ENCODE peak calls at places on chromosomes 11 and 22, in ten cellular contexts. One of them, this sample, is unnamed.

GRCh38 chr22:36862251-36863242 is 1.7 kb downstream of the NCF4 start:
- DNase-seq in WERI-Rb-1: no peak
- DNase-seq in cardiac muscle cell: no peak
- DNase-seq in mammary epithelial cell: no peak
- DNase-seq in neural crest cell: no peak
- DNase-seq in astrocyte of the cerebellum: no peak
- DNase-seq in CD4-positive, alpha-beta T cell: no peak
- DNase-seq in GM20000: peak; percentile 61
- DNase-seq in DND-41: no peak
- DNase-seq in psoas muscle: peak; percentile 37
- DNase-seq in this sample: peak; percentile 58

GRCh38 chr11:8745431-8745986 is 62.9 kb downstream of the RPL27A start:
- DNase-seq in WERI-Rb-1: no peak
- DNase-seq in cardiac muscle cell: no peak
- DNase-seq in mammary epithelial cell: no peak
- DNase-seq in neural crest cell: no peak
- DNase-seq in astrocyte of the cerebellum: no peak
- DNase-seq in CD4-positive, alpha-beta T cell: no peak
- DNase-seq in GM20000: no peak
- DNase-seq in DND-41: no peak
- DNase-seq in psoas muscle: no peak
- DNase-seq in this sample: no peak

GRCh38 chr22:19819209-19819910 is 35.3 kb downstream of the GNB1L start:
- DNase-seq in WERI-Rb-1: no peak
- DNase-seq in cardiac muscle cell: no peak
- DNase-seq in mammary epithelial cell: no peak
- DNase-seq in neural crest cell: no peak
- DNase-seq in astrocyte of the cerebellum: no peak
- DNase-seq in CD4-positive, alpha-beta T cell: peak; percentile 21
- DNase-seq in GM20000: no peak
- DNase-seq in DND-41: peak; percentile 1
- DNase-seq in psoas muscle: no peak
- DNase-seq in this sample: no peak

GRCh38 chr22:44352378-44353062 is 39.8 kb upstream of the SHISAL1 start:
- DNase-seq in WERI-Rb-1: no peak
- DNase-seq in cardiac muscle cell: no peak
- DNase-seq in mammary epithelial cell: no peak
- DNase-seq in neural crest cell: no peak
- DNase-seq in astrocyte of the cerebellum: no peak
- DNase-seq in CD4-positive, alpha-beta T cell: no peak
- DNase-seq in GM20000: no peak
- DNase-seq in DND-41: no peak
- DNase-seq in psoas muscle: peak; percentile 8
- DNase-seq in this sample: no peak

GRCh38 chr11:133842730-133843129 is 2.6 kb downstream of the SPATA19 start:
- DNase-seq in WERI-Rb-1: no peak
- DNase-seq in cardiac muscle cell: no peak
- DNase-seq in mammary epithelial cell: no peak
- DNase-seq in neural crest cell: no peak
- DNase-seq in astrocyte of the cerebellum: no peak
- DNase-seq in CD4-positive, alpha-beta T cell: no peak
- DNase-seq in GM20000: no peak
- DNase-seq in DND-41: no peak
- DNase-seq in psoas muscle: no peak
- DNase-seq in this sample: no peak

GRCh38 chr11:12043221-12043620 is 34.8 kb upstream of the DKK3 start:
- DNase-seq in WERI-Rb-1: no peak
- DNase-seq in cardiac muscle cell: no peak
- DNase-seq in mammary epithelial cell: no peak
- DNase-seq in neural crest cell: no peak
- DNase-seq in astrocyte of the cerebellum: no peak
- DNase-seq in CD4-positive, alpha-beta T cell: no peak
- DNase-seq in GM20000: no peak
- DNase-seq in DND-41: no peak
- DNase-seq in psoas muscle: no peak
- DNase-seq in this sample: no peak

GRCh38 chr11:134275534-134276395 is at the start of gene GLB1L3:
- DNase-seq in WERI-Rb-1: peak; percentile 83
- DNase-seq in cardiac muscle cell: no peak
- DNase-seq in mammary epithelial cell: peak; percentile 63
- DNase-seq in neural crest cell: peak; percentile 33
- DNase-seq in astrocyte of the cerebellum: no peak
- DNase-seq in CD4-positive, alpha-beta T cell: peak; percentile 78
- DNase-seq in GM20000: peak; percentile 76
- DNase-seq in DND-41: peak; percentile 83
- DNase-seq in psoas muscle: no peak
- DNase-seq in this sample: peak; percentile 30

GRCh38 chr11:78074756-78075155 is 4.9 kb downstream of the NDUFC2 start:
- DNase-seq in WERI-Rb-1: no peak
- DNase-seq in cardiac muscle cell: no peak
- DNase-seq in mammary epithelial cell: no peak
- DNase-seq in neural crest cell: no peak
- DNase-seq in astrocyte of the cerebellum: no peak
- DNase-seq in CD4-positive, alpha-beta T cell: no peak
- DNase-seq in GM20000: no peak
- DNase-seq in DND-41: no peak
- DNase-seq in psoas muscle: no peak
- DNase-seq in this sample: no peak

GRCh38 chr11:69647349-69647748 is 6.4 kb downstream of the CCND1 start:
- DNase-seq in WERI-Rb-1: no peak
- DNase-seq in cardiac muscle cell: no peak
- DNase-seq in mammary epithelial cell: no peak
- DNase-seq in neural crest cell: no peak
- DNase-seq in astrocyte of the cerebellum: no peak
- DNase-seq in CD4-positive, alpha-beta T cell: no peak
- DNase-seq in GM20000: no peak
- DNase-seq in DND-41: no peak
- DNase-seq in psoas muscle: no peak
- DNase-seq in this sample: no peak

GRCh38 chr22:31102441-31103081 is 4.8 kb downstream of the SELENOM start:
- DNase-seq in WERI-Rb-1: peak; percentile 28
- DNase-seq in cardiac muscle cell: peak; percentile 97
- DNase-seq in mammary epithelial cell: peak; percentile 58
- DNase-seq in neural crest cell: no peak
- DNase-seq in astrocyte of the cerebellum: no peak
- DNase-seq in CD4-positive, alpha-beta T cell: no peak
- DNase-seq in GM20000: no peak
- DNase-seq in DND-41: no peak
- DNase-seq in psoas muscle: peak; percentile 89
- DNase-seq in this sample: no peak

GRCh38 chr11:57513911-57514537 is 1.5 kb downstream of the SLC43A1 start:
- DNase-seq in WERI-Rb-1: no peak
- DNase-seq in cardiac muscle cell: peak; percentile 56
- DNase-seq in mammary epithelial cell: no peak
- DNase-seq in neural crest cell: peak; percentile 21
- DNase-seq in astrocyte of the cerebellum: no peak
- DNase-seq in CD4-positive, alpha-beta T cell: peak; percentile 50
- DNase-seq in GM20000: no peak
- DNase-seq in DND-41: no peak
- DNase-seq in psoas muscle: peak; percentile 39
- DNase-seq in this sample: peak; percentile 36

DNA sequence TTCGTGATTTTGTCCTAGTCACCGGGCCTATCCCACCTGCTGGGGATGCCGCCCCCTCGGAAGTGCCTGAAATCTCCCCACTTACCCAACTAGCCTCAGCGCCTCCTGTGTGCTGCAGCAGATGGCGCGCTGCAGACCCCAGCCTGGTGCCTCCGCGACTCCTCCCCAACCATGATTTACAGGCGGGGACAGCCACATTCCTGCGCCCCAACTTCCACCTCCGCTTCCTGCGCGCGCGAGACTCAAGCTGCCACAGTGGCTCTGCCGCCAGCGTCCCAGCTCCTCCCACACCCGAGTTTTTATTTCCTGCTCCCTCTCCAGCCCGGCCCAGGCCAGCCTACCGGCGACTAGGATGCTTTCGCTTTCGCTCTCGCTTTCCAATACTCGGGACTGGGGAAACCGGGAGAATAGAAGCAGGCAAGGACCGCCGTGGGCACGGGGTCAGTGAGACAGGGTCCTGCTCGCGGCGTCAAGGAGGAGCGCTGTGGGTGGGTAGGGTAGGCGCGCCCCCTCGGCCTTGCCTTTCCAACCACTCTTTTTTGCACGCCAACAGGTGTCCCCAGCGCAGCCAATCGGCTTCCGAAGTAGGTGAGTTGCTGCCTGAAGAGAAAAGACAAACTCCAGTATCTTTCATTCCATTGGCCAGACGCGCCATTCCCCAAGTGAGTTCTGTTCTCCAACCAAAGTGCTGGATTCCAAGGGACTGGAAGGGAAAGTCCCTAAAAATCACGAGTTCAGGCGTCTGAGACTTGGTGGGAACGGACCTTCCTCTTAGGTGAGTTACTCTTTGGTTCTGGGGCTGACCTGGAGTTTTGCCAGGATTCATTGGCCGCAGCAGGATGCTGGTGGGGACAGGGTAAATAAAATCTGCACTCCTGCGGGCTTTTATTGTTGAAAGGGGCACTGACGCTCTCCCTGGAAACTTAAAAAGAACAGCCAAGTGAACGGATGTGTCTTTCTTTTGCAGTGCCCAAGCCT is at the start of gene FAM111A:
- DNase-seq in WERI-Rb-1: peak; percentile 9
- DNase-seq in cardiac muscle cell: peak; percentile 90
- DNase-seq in mammary epithelial cell: peak; percentile 97
- DNase-seq in neural crest cell: peak; percentile 52
- DNase-seq in astrocyte of the cerebellum: peak; percentile 69
- DNase-seq in CD4-positive, alpha-beta T cell: peak; percentile 81
- DNase-seq in GM20000: peak; percentile 83
- DNase-seq in DND-41: peak; percentile 95
- DNase-seq in psoas muscle: peak; percentile 85
- DNase-seq in this sample: peak; percentile 73
- TF ChIP-seq CTCF in WERI-Rb-1: no peak
- TF ChIP-seq CTCF in cardiac muscle cell: peak; percentile 43
- TF ChIP-seq CTCF in mammary epithelial cell: peak; percentile 35
- TF ChIP-seq CTCF in neural crest cell: peak; percentile 51
- TF ChIP-seq CTCF in astrocyte of the cerebellum: peak; percentile 55
- TF ChIP-seq CTCF in CD4-positive, alpha-beta T cell: no peak
- TF ChIP-seq CTCF in GM20000: peak; percentile 46
- TF ChIP-seq CTCF in DND-41: peak; percentile 67
- TF ChIP-seq CTCF in psoas muscle: no peak
- TF ChIP-seq CTCF in this sample: no peak

DNA sequence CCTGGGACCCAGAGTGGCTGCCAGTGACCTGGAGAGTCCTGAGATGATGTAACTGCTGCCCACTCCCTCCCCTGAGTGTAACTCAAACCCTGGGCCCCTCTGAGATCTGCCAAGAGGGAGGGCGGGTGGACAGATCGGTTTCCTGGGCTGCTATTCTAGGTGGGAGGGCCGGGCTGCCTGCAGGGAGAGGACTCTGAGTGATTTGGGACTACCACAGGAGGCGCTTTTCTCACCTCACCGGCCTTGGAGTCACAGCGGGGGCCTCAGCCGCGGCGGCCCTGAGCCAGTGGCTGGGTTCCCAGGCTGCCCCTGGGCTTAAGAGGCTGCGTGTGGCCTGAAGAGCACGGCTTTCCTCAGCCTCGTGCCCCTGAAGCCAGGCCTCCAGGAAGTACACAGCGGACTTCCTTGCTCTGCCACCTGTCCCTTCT is 11.4 kb downstream of the RELT start:
- DNase-seq in WERI-Rb-1: peak; percentile 76
- DNase-seq in cardiac muscle cell: no peak
- DNase-seq in mammary epithelial cell: no peak
- DNase-seq in neural crest cell: no peak
- DNase-seq in astrocyte of the cerebellum: no peak
- DNase-seq in CD4-positive, alpha-beta T cell: no peak
- DNase-seq in GM20000: no peak
- DNase-seq in DND-41: no peak
- DNase-seq in psoas muscle: peak; percentile 70
- DNase-seq in this sample: no peak
- TF ChIP-seq CTCF in WERI-Rb-1: peak; percentile 44
- TF ChIP-seq CTCF in cardiac muscle cell: no peak
- TF ChIP-seq CTCF in mammary epithelial cell: no peak
- TF ChIP-seq CTCF in neural crest cell: no peak
- TF ChIP-seq CTCF in astrocyte of the cerebellum: peak; percentile 15
- TF ChIP-seq CTCF in CD4-positive, alpha-beta T cell: no peak
- TF ChIP-seq CTCF in GM20000: no peak
- TF ChIP-seq CTCF in DND-41: no peak
- TF ChIP-seq CTCF in psoas muscle: peak; percentile 18
- TF ChIP-seq CTCF in this sample: no peak

DNA sequence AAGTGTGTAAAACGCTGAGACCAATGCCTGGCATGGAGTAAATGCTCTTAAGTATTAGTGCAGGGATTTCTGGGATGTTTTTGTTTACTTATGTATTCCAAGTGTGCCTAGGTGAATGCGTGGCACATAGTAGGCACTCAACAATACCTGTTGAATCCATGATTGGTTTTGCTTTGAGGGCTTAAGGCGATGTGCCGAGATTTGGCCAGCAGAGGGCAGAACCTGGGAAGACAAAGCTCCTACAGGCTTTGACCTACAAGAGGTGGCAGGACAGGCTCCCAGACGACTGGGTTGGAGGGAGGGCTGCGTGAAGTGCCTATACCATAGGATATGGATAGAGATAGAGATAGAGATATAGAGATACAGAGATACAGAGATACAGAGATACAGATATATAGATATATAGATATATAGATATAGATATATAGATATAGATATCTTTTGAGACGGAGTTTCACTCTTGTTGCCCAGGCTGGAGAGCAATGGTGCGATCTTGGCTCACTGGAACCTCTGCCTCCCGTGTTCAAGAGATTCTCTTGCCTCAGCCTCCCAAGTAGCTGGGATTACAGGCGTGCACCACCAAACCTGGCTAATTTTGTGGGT is 13.9 kb downstream of the KCNE3 start:
- DNase-seq in WERI-Rb-1: peak; percentile 76
- DNase-seq in cardiac muscle cell: peak; percentile 80
- DNase-seq in mammary epithelial cell: peak; percentile 31
- DNase-seq in neural crest cell: peak; percentile 58
- DNase-seq in astrocyte of the cerebellum: peak; percentile 42
- DNase-seq in CD4-positive, alpha-beta T cell: peak; percentile 66
- DNase-seq in GM20000: peak; percentile 77
- DNase-seq in DND-41: peak; percentile 61
- DNase-seq in psoas muscle: peak; percentile 59
- DNase-seq in this sample: peak; percentile 36
- TF ChIP-seq CTCF in WERI-Rb-1: peak; percentile 84
- TF ChIP-seq CTCF in cardiac muscle cell: peak; percentile 88
- TF ChIP-seq CTCF in mammary epithelial cell: peak; percentile 88
- TF ChIP-seq CTCF in neural crest cell: peak; percentile 77
- TF ChIP-seq CTCF in astrocyte of the cerebellum: peak; percentile 89
- TF ChIP-seq CTCF in CD4-positive, alpha-beta T cell: peak; percentile 75
- TF ChIP-seq CTCF in GM20000: peak; percentile 84
- TF ChIP-seq CTCF in DND-41: peak; percentile 87
- TF ChIP-seq CTCF in psoas muscle: peak; percentile 73
- TF ChIP-seq CTCF in this sample: no peak

DNA sequence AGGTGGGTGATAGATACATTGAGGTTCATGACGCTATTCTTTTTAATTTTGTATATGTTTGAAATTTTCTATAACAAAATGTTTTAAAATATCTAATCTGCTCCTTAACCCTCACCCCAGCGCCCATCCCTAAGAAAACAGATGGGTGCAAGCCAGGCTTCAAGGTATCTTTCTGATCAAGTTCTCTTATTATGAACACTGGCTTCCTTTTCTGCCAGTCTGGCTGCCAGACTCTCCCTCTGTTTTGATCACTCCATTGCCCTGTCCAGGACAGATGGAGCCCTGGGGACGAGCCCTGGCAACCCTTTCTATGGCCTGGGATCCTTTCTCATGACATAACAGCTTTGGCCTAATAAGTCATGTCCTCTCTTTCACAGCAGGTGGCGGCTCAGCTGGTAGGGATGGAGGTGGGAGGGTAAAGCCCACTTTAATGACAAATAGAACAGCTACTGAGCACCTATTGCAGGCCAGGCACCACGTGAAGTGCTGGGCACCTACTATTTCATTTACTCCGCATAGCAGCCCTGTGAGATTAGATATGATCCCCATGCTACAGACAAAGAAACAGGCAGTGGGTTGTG is 38.4 kb downstream of the DRD2 start:
- DNase-seq in WERI-Rb-1: peak; percentile 78
- DNase-seq in cardiac muscle cell: no peak
- DNase-seq in mammary epithelial cell: no peak
- DNase-seq in neural crest cell: no peak
- DNase-seq in astrocyte of the cerebellum: no peak
- DNase-seq in CD4-positive, alpha-beta T cell: no peak
- DNase-seq in GM20000: no peak
- DNase-seq in DND-41: no peak
- DNase-seq in psoas muscle: no peak
- DNase-seq in this sample: no peak
- TF ChIP-seq CTCF in WERI-Rb-1: no peak
- TF ChIP-seq CTCF in cardiac muscle cell: no peak
- TF ChIP-seq CTCF in mammary epithelial cell: no peak
- TF ChIP-seq CTCF in neural crest cell: no peak
- TF ChIP-seq CTCF in astrocyte of the cerebellum: no peak
- TF ChIP-seq CTCF in CD4-positive, alpha-beta T cell: no peak
- TF ChIP-seq CTCF in GM20000: no peak
- TF ChIP-seq CTCF in DND-41: no peak
- TF ChIP-seq CTCF in psoas muscle: no peak
- TF ChIP-seq CTCF in this sample: no peak

This sample was measured in activated B cell treated with CpG ODN at 0.5 μM for 24 hours.